ENCODE peak calls at places on chromosomes 16 and 17, in six cellular contexts. One of them, this sample, is unnamed.

GRCh38 chr16:11977206-11978041 is 890 bp downstream of the SNX29 start:
- DNase-seq in NCI-H1694 treated with DMSO at 0.1 percent for 48 hours: no peak
- DNase-seq in Peyer's patch: no peak
- DNase-seq in skeletal muscle cell: peak; percentile 43
- DNase-seq in glutamatergic neuron: no peak
- DNase-seq in heart right ventricle: peak; percentile 23
- DNase-seq in this sample: no peak

GRCh38 chr16:31404353-31405064 is 11.4 kb downstream of the ITGAD start:
- DNase-seq in heart right ventricle: no peak
- DNase-seq in Peyer's patch: no peak
- DNase-seq in glutamatergic neuron: no peak
- DNase-seq in NCI-H1694 treated with DMSO at 0.1 percent for 48 hours: no peak
- DNase-seq in skeletal muscle cell: no peak
- DNase-seq in this sample: no peak

GRCh38 chr17:44219126-44219635 is 294 bp downstream of the UBTF start:
- DNase-seq in heart right ventricle: peak; percentile 68
- DNase-seq in NCI-H1694 treated with DMSO at 0.1 percent for 48 hours: peak; percentile 23
- DNase-seq in skeletal muscle cell: no peak
- DNase-seq in glutamatergic neuron: peak; percentile 77
- DNase-seq in Peyer's patch: peak; percentile 53
- DNase-seq in this sample: peak; percentile 65

GRCh38 chr16:84511821-84512220 is 7.4 kb upstream of the MEAK7 start:
- DNase-seq in Peyer's patch: no peak
- DNase-seq in glutamatergic neuron: no peak
- DNase-seq in skeletal muscle cell: no peak
- DNase-seq in heart right ventricle: no peak
- DNase-seq in NCI-H1694 treated with DMSO at 0.1 percent for 48 hours: no peak
- DNase-seq in this sample: no peak

GRCh38 chr17:1948517-1948825 is 76.7 kb downstream of the RTN4RL1 start:
- DNase-seq in Peyer's patch: no peak
- DNase-seq in heart right ventricle: no peak
- DNase-seq in glutamatergic neuron: no peak
- DNase-seq in NCI-H1694 treated with DMSO at 0.1 percent for 48 hours: no peak
- DNase-seq in skeletal muscle cell: no peak
- DNase-seq in this sample: no peak

GRCh38 chr17:16282522-16282921 is 65.5 kb downstream of the PIGL start:
- DNase-seq in NCI-H1694 treated with DMSO at 0.1 percent for 48 hours: no peak
- DNase-seq in skeletal muscle cell: peak; percentile 63
- DNase-seq in glutamatergic neuron: no peak
- DNase-seq in Peyer's patch: no peak
- DNase-seq in heart right ventricle: no peak
- DNase-seq in this sample: no peak

GRCh38 chr17:32502013-32502412 is 15.2 kb downstream of the CDK5R1 start:
- DNase-seq in Peyer's patch: no peak
- DNase-seq in glutamatergic neuron: no peak
- DNase-seq in heart right ventricle: no peak
- DNase-seq in skeletal muscle cell: no peak
- DNase-seq in NCI-H1694 treated with DMSO at 0.1 percent for 48 hours: no peak
- DNase-seq in this sample: no peak

GRCh38 chr16:85393674-85394510 is 219.2 kb upstream of the GSE1 start:
- DNase-seq in skeletal muscle cell: no peak
- DNase-seq in glutamatergic neuron: peak; percentile 93
- DNase-seq in Peyer's patch: peak; percentile 37
- DNase-seq in NCI-H1694 treated with DMSO at 0.1 percent for 48 hours: peak; percentile 84
- DNase-seq in heart right ventricle: peak; percentile 64
- DNase-seq in this sample: peak; percentile 74

GRCh38 chr17:70767102-70767701 is 597.9 kb downstream of the KCNJ2 start:
- DNase-seq in NCI-H1694 treated with DMSO at 0.1 percent for 48 hours: peak; percentile 65
- DNase-seq in Peyer's patch: no peak
- DNase-seq in skeletal muscle cell: peak; percentile 5
- DNase-seq in heart right ventricle: no peak
- DNase-seq in glutamatergic neuron: no peak
- DNase-seq in this sample: peak; percentile 25